ENCODE peak calls at places on chromosomes 11 and 22, in seven cellular contexts. V, A, F, E, W, I and B are unnamed samples.

GRCh38 chr11:104620991-104621390 is 277.3 kb downstream of the CASP12 start:
- DNase-seq in V (no peak), A (no peak), F (no peak), E (no peak), W (no peak), I (no peak), B (no peak)

GRCh38 chr11:69257134-69257533 is 36.8 kb upstream of the MYEOV start:
- DNase-seq in V (peak), A (no peak), F (no peak), E (no peak), W (no peak), I (no peak), B (no peak)

GRCh38 chr11:124446926-124447325 is 1.4 kb upstream of the OR8B8 start:
- DNase-seq in V (no peak), A (no peak), F (no peak), E (no peak), W (no peak), I (no peak), B (no peak)

GRCh38 chr11:65927904-65928397 is 8.7 kb downstream of the DRAP1 start:
- DNase-seq in V (peak), A (no peak), F (peak), E (no peak), W (no peak), I (no peak), B (no peak)

GRCh38 chr11:72078477-72078876 is 1.9 kb downstream of the NUMA1 start:
- DNase-seq in V (no peak), A (no peak), F (no peak), E (no peak), W (no peak), I (no peak), B (no peak)

GRCh38 chr11:115806056-115806455 is 301.8 kb upstream of the CADM1 start:
- DNase-seq in V (no peak), A (no peak), F (no peak), E (no peak), W (no peak), I (no peak), B (no peak)

GRCh38 chr11:10355257-10355661 is 50.4 kb downstream of the ADM start:
- DNase-seq in V (no peak), A (no peak), F (no peak), E (no peak), W (peak), I (no peak), B (no peak)

GRCh38 chr11:68840661-68841653 is 759 bp downstream of the CPT1A start:
- DNase-seq in V (peak), A (peak), F (peak), E (no peak), W (peak), I (no peak), B (peak)

GRCh38 chr11:46356911-46357482 is 9.7 kb downstream of the DGKZ start:
- DNase-seq in V (no peak), A (no peak), F (no peak), E (no peak), W (peak), I (no peak), B (no peak)

GRCh38 chr11:102320166-102320565 is 2.9 kb downstream of the BIRC3 start:
- DNase-seq in V (no peak), A (no peak), F (no peak), E (no peak), W (no peak), I (no peak), B (no peak)

GRCh38 chr11:1200611-1201191 is 22.2 kb upstream of the MUC5B start:
- DNase-seq in V (peak), A (no peak), F (no peak), E (peak), W (no peak), I (peak), B (no peak)

GRCh38 chr22:50674606-50675552 is 2.3 kb downstream of the SHANK3 start:
- DNase-seq in V (peak), A (peak), F (no peak), E (no peak), W (peak), I (peak), B (peak)